ENCODE peak calls at places on chromosomes 11 and 22, in four cellular contexts. T is HuH-7.5, I is NCI-H226, Z is neural progenitor cell. J is an unnamed sample.

GRCh38 chr11:67160045-67160444 is 41.0 kb downstream of the KDM2A start:
- DNase-seq in T (no peak), I (no peak), Z (peak), J (no peak)

GRCh38 chr22:25008666-25009065 is 56.1 kb downstream of the KIAA1671 start:
- DNase-seq in T (no peak), I (peak), Z (no peak), J (no peak)

GRCh38 chr11:9838229-9838628 is 174.4 kb downstream of the SWAP70 start:
- DNase-seq in T (no peak), I (peak), Z (no peak), J (no peak)

GRCh38 chr11:19345519-19345847 is 104.7 kb upstream of the E2F8 start:
- DNase-seq in T (no peak), I (no peak), Z (peak), J (no peak)

GRCh38 chr11:110337570-110338193 is 41.3 kb upstream of the RDX start:
- DNase-seq in T (no peak), I (peak), Z (no peak), J (no peak)

GRCh38 chr11:2196970-2197770 is 25.6 kb upstream of the TH start:
- DNase-seq in T (peak), I (peak), Z (peak), J (no peak)

GRCh38 chr11:37946155-37946766 is 1348.2 kb upstream of the RAG2 start:
- DNase-seq in T (no peak), I (peak), Z (peak), J (no peak)

GRCh38 chr11:34788642-34789041 is 127.5 kb downstream of the APIP start:
- DNase-seq in T (no peak), I (no peak), Z (no peak), J (no peak)

GRCh38 chr11:130638048-130638447 is 189.6 kb downstream of the ADAMTS15 start:
- DNase-seq in T (no peak), I (no peak), Z (no peak), J (no peak)

GRCh38 chr11:20963596-20963995 is 294.2 kb downstream of the NELL1 start:
- DNase-seq in T (no peak), I (no peak), Z (no peak), J (no peak)

GRCh38 chr11:44625759-44626523 is 60.5 kb downstream of the CD82 start:
- DNase-seq in T (no peak), I (no peak), Z (no peak), J (no peak)

GRCh38 chr11:991034-991433 is 45.5 kb downstream of the MUC6 start:
- DNase-seq in T (no peak), I (no peak), Z (no peak), J (no peak)

GRCh38 chr11:97140885-97141494 is 751.2 kb downstream of the JRKL start:
- DNase-seq in T (no peak), I (peak), Z (peak), J (no peak)

GRCh38 chr22:43993072-43993760 is 30.9 kb upstream of the PARVB start:
- DNase-seq in T (peak), I (no peak), Z (peak), J (peak)

GRCh38 chr11:78196661-78197091 is 8.0 kb downstream of the USP35 start:
- DNase-seq in T (no peak), I (no peak), Z (no peak), J (no peak)